ENCODE peak calls at places on chromosome 16, in ten cellular contexts. A is astrocyte of the spinal cord, F is spleen, O is pancreas, H is cardiac muscle cell, K is HFF-Myc, I is sigmoid colon, M is choroid plexus epithelial cell, W is suprapubic skin, T is heart right ventricle. P is an unnamed sample.

GRCh38 chr16:30369091-30369937 is 980 bp downstream of the TBC1D10B start:
- DNase-seq in A (no peak), F (peak), O (no peak), H (peak), K (no peak), I (peak), M (peak), W (no peak), T (no peak), P (no peak)

GRCh38 chr16:46673320-46674013 is 15.5 kb downstream of the VPS35 start:
- DNase-seq in A (peak), F (no peak), O (no peak), H (peak), K (no peak), I (no peak), M (peak), W (no peak), T (peak), P (peak)

GRCh38 chr16:58212824-58213655 is 15.1 kb upstream of the CSNK2A2 start:
- DNase-seq in A (no peak), F (no peak), O (no peak), H (no peak), K (no peak), I (no peak), M (no peak), W (no peak), T (no peak), P (no peak)

GRCh38 chr16:10576390-10577304 is 3.8 kb downstream of the EMP2 start:
- DNase-seq in A (no peak), F (no peak), O (no peak), H (peak), K (no peak), I (no peak), M (no peak), W (no peak), T (no peak), P (no peak)

GRCh38 chr16:22327446-22327775 is 30.2 kb downstream of the POLR3E start:
- DNase-seq in A (no peak), F (no peak), O (no peak), H (no peak), K (no peak), I (no peak), M (no peak), W (no peak), T (no peak), P (no peak)

GRCh38 chr16:89363621-89364393 is 126.6 kb downstream of the ANKRD11 start:
- DNase-seq in A (peak), F (no peak), O (no peak), H (no peak), K (peak), I (no peak), M (peak), W (no peak), T (no peak), P (peak)

GRCh38 chr16:50308237-50308965 is 42.0 kb downstream of the ADCY7 start:
- DNase-seq in A (no peak), F (peak), O (no peak), H (no peak), K (no peak), I (peak), M (no peak), W (peak), T (no peak), P (no peak)

GRCh38 chr16:85898521-85899442 is at the start of gene IRF8:
- DNase-seq in A (no peak), F (peak), O (peak), H (peak), K (no peak), I (peak), M (peak), W (no peak), T (peak), P (no peak)

GRCh38 chr16:85153656-85154091 is 41.4 kb upstream of the CIBAR2 start:
- DNase-seq in A (no peak), F (no peak), O (no peak), H (no peak), K (no peak), I (no peak), M (no peak), W (no peak), T (peak), P (no peak)

GRCh38 chr16:85724936-85725335 is 26.0 kb downstream of the C16orf74 start:
- DNase-seq in A (no peak), F (no peak), O (no peak), H (no peak), K (no peak), I (no peak), M (no peak), W (no peak), T (no peak), P (no peak)

GRCh38 chr16:53817117-53817516 is 113.2 kb downstream of the FTO start:
- DNase-seq in A (peak), F (no peak), O (no peak), H (no peak), K (peak), I (no peak), M (peak), W (no peak), T (no peak), P (peak)

GRCh38 chr16:63577891-63578290 is 1541.7 kb upstream of the CDH8 start:
- DNase-seq in A (no peak), F (no peak), O (no peak), H (no peak), K (no peak), I (no peak), M (no peak), W (no peak), T (no peak), P (no peak)

GRCh38 chr16:13343981-13344380 is 442.6 kb downstream of the SHISA9 start:
- DNase-seq in A (no peak), F (no peak), O (no peak), H (no peak), K (no peak), I (no peak), M (no peak), W (no peak), T (no peak), P (no peak)

GRCh38 chr16:84928679-84929420 is 82.5 kb downstream of the ZDHHC7 start:
- DNase-seq in A (no peak), F (peak), O (no peak), H (no peak), K (no peak), I (peak), M (peak), W (peak), T (peak), P (no peak)

GRCh38 chr16:79047337-79047736 is 553.2 kb downstream of the MAF start:
- DNase-seq in A (no peak), F (no peak), O (no peak), H (no peak), K (no peak), I (no peak), M (no peak), W (no peak), T (no peak), P (peak)

GRCh38 chr16:87784812-87785211 is 19.0 kb upstream of the KLHDC4 start:
- DNase-seq in A (no peak), F (no peak), O (no peak), H (no peak), K (no peak), I (no peak), M (no peak), W (no peak), T (no peak), P (no peak)
- H3K4me3 ChIP-seq in A (no peak), F (no peak), O (no peak), H (no peak), K (no peak), I (no peak), M (no peak), W (no peak), T (no peak), P (no peak)

GRCh38 chr16:6969594-6969993 is 363.1 kb upstream of the RBFOX1 start:
- DNase-seq in A (no peak), F (no peak), O (no peak), H (no peak), K (no peak), I (no peak), M (no peak), W (no peak), T (no peak), P (no peak)
- TF ChIP-seq CTCF in A (no peak), F (no peak), O (no peak), H (no peak), K (no peak), I (no peak), M (no peak), W (no peak), T (no peak), P (no peak)

DNA sequence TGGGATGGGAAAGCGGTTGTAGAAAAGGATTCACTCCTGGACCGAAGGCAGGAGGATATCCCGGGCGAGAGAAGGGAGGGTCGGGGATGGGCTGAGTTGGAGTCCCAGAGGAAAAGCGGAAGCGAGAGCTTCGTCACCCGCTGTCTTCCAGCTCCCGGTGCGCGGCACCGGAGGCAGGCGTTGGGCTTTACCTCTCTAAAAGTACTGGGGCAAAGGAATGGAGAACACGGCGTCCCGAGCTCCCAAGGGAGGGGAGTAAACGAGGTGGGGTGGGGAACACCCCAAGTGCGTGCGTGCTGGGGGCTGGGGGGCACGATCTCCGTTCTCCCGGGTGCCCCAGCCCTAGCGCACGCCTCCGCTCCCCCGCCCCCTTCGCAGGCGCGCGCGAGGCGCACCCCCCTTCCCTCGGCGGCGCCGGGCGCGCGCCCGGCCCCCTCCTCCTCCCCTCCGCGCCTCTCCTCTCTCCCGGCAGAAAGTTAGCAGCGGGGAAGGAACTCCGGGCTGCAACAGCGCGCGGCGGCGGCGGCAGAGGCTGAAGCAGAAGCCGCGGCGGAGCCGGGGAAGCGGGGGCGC is at the start of gene HS3ST4:
- DNase-seq in A (no peak), F (no peak), O (no peak), H (peak), K (no peak), I (no peak), M (no peak), W (no peak), T (no peak), P (no peak)
- H3K4me3 ChIP-seq in A (no peak), F (peak), O (peak), H (peak), K (no peak), I (peak), M (no peak), W (peak), T (peak), P (peak)

DNA sequence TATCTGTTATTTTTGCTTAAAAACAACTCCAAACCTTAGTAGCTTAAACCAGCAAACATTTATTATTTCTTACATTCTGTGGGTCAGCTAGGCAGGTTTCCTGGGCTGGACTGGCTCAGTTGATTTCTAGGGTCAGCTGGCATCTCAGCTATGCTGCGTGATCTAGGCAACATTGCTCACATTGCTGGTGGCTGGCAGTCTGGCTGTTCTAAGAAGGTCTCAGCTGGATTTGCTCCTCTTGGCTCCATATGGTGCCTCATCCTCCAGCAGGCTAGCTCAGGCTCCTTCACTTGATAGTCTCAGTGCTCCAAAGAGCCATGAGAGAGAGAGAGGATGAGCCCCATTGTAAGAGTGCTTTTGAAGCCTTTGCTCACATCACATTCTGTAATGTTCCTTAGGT is 470.6 kb upstream of the CDH5 start:
- DNase-seq in A (no peak), F (no peak), O (no peak), H (no peak), K (no peak), I (no peak), M (no peak), W (no peak), T (no peak), P (no peak)
- TF ChIP-seq CTCF in A (no peak), F (no peak), O (no peak), H (no peak), K (no peak), I (no peak), M (no peak), W (no peak), T (no peak), P (no peak)

GRCh38 chr16:65548470-65548869 is 426.6 kb upstream of the CDH11 start:
- DNase-seq in A (no peak), F (no peak), O (no peak), H (no peak), K (no peak), I (no peak), M (peak), W (no peak), T (no peak), P (no peak)

GRCh38 chr16:65546353-65546791 is 424.5 kb upstream of the CDH11 start:
- DNase-seq in A (peak), F (no peak), O (no peak), H (peak), K (no peak), I (no peak), M (peak), W (no peak), T (no peak), P (no peak)

GRCh38 chr16:65547799-65548446 is 426.1 kb upstream of the CDH11 start:
- DNase-seq in A (peak), F (no peak), O (no peak), H (peak), K (peak), I (no peak), M (peak), W (no peak), T (no peak), P (peak)

GRCh38 chr16:65540913-65541312 is 419.1 kb upstream of the CDH11 start:
- DNase-seq in A (no peak), F (no peak), O (no peak), H (no peak), K (no peak), I (no peak), M (no peak), W (no peak), T (no peak), P (no peak)

DNA sequence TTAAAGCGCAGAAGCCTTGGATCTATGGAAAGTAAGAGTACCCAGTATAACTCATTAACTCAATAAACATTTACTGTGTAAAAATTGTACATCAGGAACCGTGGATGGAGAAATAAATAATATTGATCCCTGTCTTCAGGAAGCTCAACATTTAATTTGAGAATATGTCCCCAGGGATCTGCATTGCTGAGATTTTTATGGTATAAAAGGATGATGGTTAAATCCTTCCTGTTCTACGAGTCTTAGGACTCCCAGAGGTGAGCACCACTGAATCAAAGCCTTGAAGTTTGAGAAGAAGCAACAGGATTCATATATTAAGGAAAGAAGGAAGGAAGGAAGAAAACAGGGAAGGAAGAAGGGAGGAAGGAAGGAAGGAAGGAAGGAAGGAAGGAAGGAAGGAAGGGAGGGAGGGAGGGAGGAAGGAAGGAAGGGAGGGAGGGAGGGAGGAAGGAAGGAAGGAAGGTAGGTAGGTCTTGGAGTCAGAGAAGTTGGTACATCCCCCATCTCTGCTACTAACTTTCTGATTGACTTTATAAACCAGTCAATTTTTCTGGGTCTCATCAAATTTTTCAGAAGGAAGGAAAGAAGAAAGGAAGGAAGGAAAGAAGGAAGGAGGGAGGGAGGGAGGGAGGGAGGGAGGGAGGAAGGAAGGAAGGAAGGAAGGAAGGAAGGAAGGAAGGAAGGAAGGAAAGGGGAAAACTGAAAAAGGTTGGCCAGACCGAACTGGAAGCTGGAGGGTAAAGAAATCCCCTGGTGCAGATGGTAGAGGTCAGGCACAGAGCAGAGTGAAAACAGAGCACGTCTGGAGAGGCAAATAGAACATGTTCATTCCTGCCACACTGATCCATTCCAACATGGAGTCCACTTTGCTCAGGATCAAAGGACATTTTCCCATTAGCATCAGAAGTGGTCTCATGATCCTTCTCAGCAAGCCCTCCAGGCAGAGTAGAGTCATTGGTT is 422.2 kb upstream of the CDH11 start:
- DNase-seq in A (no peak), F (no peak), O (no peak), H (no peak), K (no peak), I (no peak), M (no peak), W (no peak), T (no peak), P (no peak)
- H3K4me3 ChIP-seq in A (no peak), F (no peak), O (no peak), H (no peak), K (no peak), I (no peak), M (no peak), W (no peak), T (no peak), P (no peak)

P was measured in epithelial cell of esophagus.